ENCODE peak calls at places on chromosome 10, in ten cellular contexts. One of them, this sample, is unnamed.

GRCh38 chr10:84908491-84908890 is 580.1 kb downstream of the CCSER2 start:
- DNase-seq in HS-27A: no peak
- DNase-seq in A549: no peak
- DNase-seq in activated T-cell treated with anti-CD3 and anti-CD28 coated beads, Interleukin-2, amount 50 U/mL, for 72 hours: no peak
- DNase-seq in activated CD4-positive, alpha-beta T cell treated with anti-CD3 and anti-CD28 coated beads for 24 hours: no peak
- DNase-seq in CMK: no peak
- DNase-seq in GM23338: no peak
- DNase-seq in brain microvascular endothelial cell: no peak
- DNase-seq in activated naive CD8-positive, alpha-beta T cell treated with anti-CD3 and anti-CD28 coated beads, Interleukin-2, amount 50 U/mL, for 24 hours: no peak
- DNase-seq in thoracic aorta: no peak
- DNase-seq in this sample: no peak

GRCh38 chr10:102322914-102323313 is 72.6 kb upstream of the NFKB2 start:
- DNase-seq in HS-27A: no peak
- DNase-seq in A549: no peak
- DNase-seq in activated T-cell treated with anti-CD3 and anti-CD28 coated beads, Interleukin-2, amount 50 U/mL, for 72 hours: peak
- DNase-seq in activated CD4-positive, alpha-beta T cell treated with anti-CD3 and anti-CD28 coated beads for 24 hours: no peak
- DNase-seq in CMK: no peak
- DNase-seq in GM23338: no peak
- DNase-seq in brain microvascular endothelial cell: no peak
- DNase-seq in activated naive CD8-positive, alpha-beta T cell treated with anti-CD3 and anti-CD28 coated beads, Interleukin-2, amount 50 U/mL, for 24 hours: peak
- DNase-seq in thoracic aorta: no peak
- DNase-seq in this sample: no peak

GRCh38 chr10:96299383-96299782 is 4.9 kb upstream of the DNTT start:
- DNase-seq in HS-27A: no peak
- DNase-seq in A549: no peak
- DNase-seq in activated T-cell treated with anti-CD3 and anti-CD28 coated beads, Interleukin-2, amount 50 U/mL, for 72 hours: no peak
- DNase-seq in activated CD4-positive, alpha-beta T cell treated with anti-CD3 and anti-CD28 coated beads for 24 hours: no peak
- DNase-seq in CMK: no peak
- DNase-seq in GM23338: no peak
- DNase-seq in brain microvascular endothelial cell: no peak
- DNase-seq in activated naive CD8-positive, alpha-beta T cell treated with anti-CD3 and anti-CD28 coated beads, Interleukin-2, amount 50 U/mL, for 24 hours: no peak
- DNase-seq in thoracic aorta: no peak
- DNase-seq in this sample: no peak

GRCh38 chr10:95655571-95656290 is 780 bp downstream of the ALDH18A1 start:
- DNase-seq in HS-27A: no peak
- DNase-seq in A549: peak
- DNase-seq in activated T-cell treated with anti-CD3 and anti-CD28 coated beads, Interleukin-2, amount 50 U/mL, for 72 hours: peak
- DNase-seq in activated CD4-positive, alpha-beta T cell treated with anti-CD3 and anti-CD28 coated beads for 24 hours: peak
- DNase-seq in CMK: no peak
- DNase-seq in GM23338: peak
- DNase-seq in brain microvascular endothelial cell: peak
- DNase-seq in activated naive CD8-positive, alpha-beta T cell treated with anti-CD3 and anti-CD28 coated beads, Interleukin-2, amount 50 U/mL, for 24 hours: peak
- DNase-seq in thoracic aorta: no peak
- DNase-seq in this sample: peak

GRCh38 chr10:126294451-126294850 is 93.8 kb downstream of the ADAM12 start:
- DNase-seq in HS-27A: no peak
- DNase-seq in A549: no peak
- DNase-seq in activated T-cell treated with anti-CD3 and anti-CD28 coated beads, Interleukin-2, amount 50 U/mL, for 72 hours: no peak
- DNase-seq in activated CD4-positive, alpha-beta T cell treated with anti-CD3 and anti-CD28 coated beads for 24 hours: no peak
- DNase-seq in CMK: no peak
- DNase-seq in GM23338: no peak
- DNase-seq in brain microvascular endothelial cell: no peak
- DNase-seq in activated naive CD8-positive, alpha-beta T cell treated with anti-CD3 and anti-CD28 coated beads, Interleukin-2, amount 50 U/mL, for 24 hours: no peak
- DNase-seq in thoracic aorta: no peak
- DNase-seq in this sample: no peak

GRCh38 chr10:33209777-33210176 is 124.7 kb downstream of the NRP1 start:
- DNase-seq in HS-27A: no peak
- DNase-seq in A549: no peak
- DNase-seq in activated T-cell treated with anti-CD3 and anti-CD28 coated beads, Interleukin-2, amount 50 U/mL, for 72 hours: no peak
- DNase-seq in activated CD4-positive, alpha-beta T cell treated with anti-CD3 and anti-CD28 coated beads for 24 hours: no peak
- DNase-seq in CMK: no peak
- DNase-seq in GM23338: no peak
- DNase-seq in brain microvascular endothelial cell: no peak
- DNase-seq in activated naive CD8-positive, alpha-beta T cell treated with anti-CD3 and anti-CD28 coated beads, Interleukin-2, amount 50 U/mL, for 24 hours: no peak
- DNase-seq in thoracic aorta: no peak
- DNase-seq in this sample: no peak

GRCh38 chr10:52864459-52865106 is 92.0 kb upstream of the MBL2 start:
- DNase-seq in HS-27A: peak
- DNase-seq in A549: no peak
- DNase-seq in activated T-cell treated with anti-CD3 and anti-CD28 coated beads, Interleukin-2, amount 50 U/mL, for 72 hours: no peak
- DNase-seq in activated CD4-positive, alpha-beta T cell treated with anti-CD3 and anti-CD28 coated beads for 24 hours: no peak
- DNase-seq in CMK: no peak
- DNase-seq in GM23338: peak
- DNase-seq in brain microvascular endothelial cell: peak
- DNase-seq in activated naive CD8-positive, alpha-beta T cell treated with anti-CD3 and anti-CD28 coated beads, Interleukin-2, amount 50 U/mL, for 24 hours: no peak
- DNase-seq in thoracic aorta: no peak
- DNase-seq in this sample: peak

GRCh38 chr10:80204801-80205477 is 398 bp downstream of the ANXA11 start:
- DNase-seq in HS-27A: no peak
- DNase-seq in A549: no peak
- DNase-seq in activated T-cell treated with anti-CD3 and anti-CD28 coated beads, Interleukin-2, amount 50 U/mL, for 72 hours: peak
- DNase-seq in activated CD4-positive, alpha-beta T cell treated with anti-CD3 and anti-CD28 coated beads for 24 hours: no peak
- DNase-seq in CMK: no peak
- DNase-seq in GM23338: peak
- DNase-seq in brain microvascular endothelial cell: no peak
- DNase-seq in activated naive CD8-positive, alpha-beta T cell treated with anti-CD3 and anti-CD28 coated beads, Interleukin-2, amount 50 U/mL, for 24 hours: peak
- DNase-seq in thoracic aorta: no peak
- DNase-seq in this sample: no peak

GRCh38 chr10:35352508-35352907 is 16.2 kb downstream of the CCNY start:
- DNase-seq in HS-27A: no peak
- DNase-seq in A549: no peak
- DNase-seq in activated T-cell treated with anti-CD3 and anti-CD28 coated beads, Interleukin-2, amount 50 U/mL, for 72 hours: peak
- DNase-seq in activated CD4-positive, alpha-beta T cell treated with anti-CD3 and anti-CD28 coated beads for 24 hours: no peak
- DNase-seq in CMK: no peak
- DNase-seq in GM23338: no peak
- DNase-seq in brain microvascular endothelial cell: no peak
- DNase-seq in activated naive CD8-positive, alpha-beta T cell treated with anti-CD3 and anti-CD28 coated beads, Interleukin-2, amount 50 U/mL, for 24 hours: no peak
- DNase-seq in thoracic aorta: no peak
- DNase-seq in this sample: no peak

GRCh38 chr10:24448351-24449009 is 239.5 kb downstream of the KIAA1217 start:
- DNase-seq in HS-27A: no peak
- DNase-seq in A549: no peak
- DNase-seq in activated T-cell treated with anti-CD3 and anti-CD28 coated beads, Interleukin-2, amount 50 U/mL, for 72 hours: no peak
- DNase-seq in activated CD4-positive, alpha-beta T cell treated with anti-CD3 and anti-CD28 coated beads for 24 hours: no peak
- DNase-seq in CMK: no peak
- DNase-seq in GM23338: no peak
- DNase-seq in brain microvascular endothelial cell: no peak
- DNase-seq in activated naive CD8-positive, alpha-beta T cell treated with anti-CD3 and anti-CD28 coated beads, Interleukin-2, amount 50 U/mL, for 24 hours: no peak
- DNase-seq in thoracic aorta: no peak
- DNase-seq in this sample: no peak

GRCh38 chr10:29256019-29256418 is 32.9 kb upstream of the LYZL1 start:
- DNase-seq in HS-27A: no peak
- DNase-seq in A549: no peak
- DNase-seq in activated T-cell treated with anti-CD3 and anti-CD28 coated beads, Interleukin-2, amount 50 U/mL, for 72 hours: no peak
- DNase-seq in activated CD4-positive, alpha-beta T cell treated with anti-CD3 and anti-CD28 coated beads for 24 hours: no peak
- DNase-seq in CMK: no peak
- DNase-seq in GM23338: no peak
- DNase-seq in brain microvascular endothelial cell: no peak
- DNase-seq in activated naive CD8-positive, alpha-beta T cell treated with anti-CD3 and anti-CD28 coated beads, Interleukin-2, amount 50 U/mL, for 24 hours: no peak
- DNase-seq in thoracic aorta: no peak
- DNase-seq in this sample: no peak

GRCh38 chr10:35195361-35196306 is 69.0 kb downstream of the CREM start:
- DNase-seq in HS-27A: peak
- DNase-seq in A549: peak
- DNase-seq in activated T-cell treated with anti-CD3 and anti-CD28 coated beads, Interleukin-2, amount 50 U/mL, for 72 hours: peak
- DNase-seq in activated CD4-positive, alpha-beta T cell treated with anti-CD3 and anti-CD28 coated beads for 24 hours: peak
- DNase-seq in CMK: peak
- DNase-seq in GM23338: peak
- DNase-seq in brain microvascular endothelial cell: peak
- DNase-seq in activated naive CD8-positive, alpha-beta T cell treated with anti-CD3 and anti-CD28 coated beads, Interleukin-2, amount 50 U/mL, for 24 hours: peak
- DNase-seq in thoracic aorta: peak
- DNase-seq in this sample: peak

GRCh38 chr10:4725917-4726606 is 99.9 kb upstream of the AKR1E2 start:
- DNase-seq in HS-27A: peak
- DNase-seq in A549: peak
- DNase-seq in activated T-cell treated with anti-CD3 and anti-CD28 coated beads, Interleukin-2, amount 50 U/mL, for 72 hours: no peak
- DNase-seq in activated CD4-positive, alpha-beta T cell treated with anti-CD3 and anti-CD28 coated beads for 24 hours: no peak
- DNase-seq in CMK: no peak
- DNase-seq in GM23338: no peak
- DNase-seq in brain microvascular endothelial cell: no peak
- DNase-seq in activated naive CD8-positive, alpha-beta T cell treated with anti-CD3 and anti-CD28 coated beads, Interleukin-2, amount 50 U/mL, for 24 hours: no peak
- DNase-seq in thoracic aorta: no peak
- DNase-seq in this sample: no peak

GRCh38 chr10:124740374-124741280 is 3.6 kb downstream of the FAM53B start:
- DNase-seq in HS-27A: no peak
- DNase-seq in A549: no peak
- DNase-seq in activated T-cell treated with anti-CD3 and anti-CD28 coated beads, Interleukin-2, amount 50 U/mL, for 72 hours: no peak
- DNase-seq in activated CD4-positive, alpha-beta T cell treated with anti-CD3 and anti-CD28 coated beads for 24 hours: no peak
- DNase-seq in CMK: no peak
- DNase-seq in GM23338: peak
- DNase-seq in brain microvascular endothelial cell: no peak
- DNase-seq in activated naive CD8-positive, alpha-beta T cell treated with anti-CD3 and anti-CD28 coated beads, Interleukin-2, amount 50 U/mL, for 24 hours: no peak
- DNase-seq in thoracic aorta: no peak
- DNase-seq in this sample: peak

GRCh38 chr10:4053940-4054339 is 268.9 kb upstream of the KLF6 start:
- DNase-seq in HS-27A: no peak
- DNase-seq in A549: no peak
- DNase-seq in activated T-cell treated with anti-CD3 and anti-CD28 coated beads, Interleukin-2, amount 50 U/mL, for 72 hours: no peak
- DNase-seq in activated CD4-positive, alpha-beta T cell treated with anti-CD3 and anti-CD28 coated beads for 24 hours: no peak
- DNase-seq in CMK: no peak
- DNase-seq in GM23338: no peak
- DNase-seq in brain microvascular endothelial cell: no peak
- DNase-seq in activated naive CD8-positive, alpha-beta T cell treated with anti-CD3 and anti-CD28 coated beads, Interleukin-2, amount 50 U/mL, for 24 hours: no peak
- DNase-seq in thoracic aorta: no peak
- DNase-seq in this sample: no peak

GRCh38 chr10:111146025-111146640 is 69.3 kb downstream of the ADRA2A start:
- DNase-seq in HS-27A: no peak
- DNase-seq in A549: no peak
- DNase-seq in activated T-cell treated with anti-CD3 and anti-CD28 coated beads, Interleukin-2, amount 50 U/mL, for 72 hours: no peak
- DNase-seq in activated CD4-positive, alpha-beta T cell treated with anti-CD3 and anti-CD28 coated beads for 24 hours: no peak
- DNase-seq in CMK: peak
- DNase-seq in GM23338: no peak
- DNase-seq in brain microvascular endothelial cell: no peak
- DNase-seq in activated naive CD8-positive, alpha-beta T cell treated with anti-CD3 and anti-CD28 coated beads, Interleukin-2, amount 50 U/mL, for 24 hours: no peak
- DNase-seq in thoracic aorta: no peak
- DNase-seq in this sample: no peak

GRCh38 chr10:114779803-114780609 is 41.6 kb upstream of the FHIP2A start:
- DNase-seq in HS-27A: peak
- DNase-seq in A549: peak
- DNase-seq in activated T-cell treated with anti-CD3 and anti-CD28 coated beads, Interleukin-2, amount 50 U/mL, for 72 hours: no peak
- DNase-seq in activated CD4-positive, alpha-beta T cell treated with anti-CD3 and anti-CD28 coated beads for 24 hours: no peak
- DNase-seq in CMK: no peak
- DNase-seq in GM23338: no peak
- DNase-seq in brain microvascular endothelial cell: peak
- DNase-seq in activated naive CD8-positive, alpha-beta T cell treated with anti-CD3 and anti-CD28 coated beads, Interleukin-2, amount 50 U/mL, for 24 hours: no peak
- DNase-seq in thoracic aorta: no peak
- DNase-seq in this sample: no peak

GRCh38 chr10:70829543-70829942 is 13.8 kb downstream of the SGPL1 start:
- DNase-seq in HS-27A: no peak
- DNase-seq in A549: no peak
- DNase-seq in activated T-cell treated with anti-CD3 and anti-CD28 coated beads, Interleukin-2, amount 50 U/mL, for 72 hours: no peak
- DNase-seq in activated CD4-positive, alpha-beta T cell treated with anti-CD3 and anti-CD28 coated beads for 24 hours: no peak
- DNase-seq in CMK: no peak
- DNase-seq in GM23338: no peak
- DNase-seq in brain microvascular endothelial cell: no peak
- DNase-seq in activated naive CD8-positive, alpha-beta T cell treated with anti-CD3 and anti-CD28 coated beads, Interleukin-2, amount 50 U/mL, for 24 hours: no peak
- DNase-seq in thoracic aorta: no peak
- DNase-seq in this sample: no peak

GRCh38 chr10:74593470-74593869 is 232.9 kb upstream of the KAT6B start:
- DNase-seq in HS-27A: no peak
- DNase-seq in A549: no peak
- DNase-seq in activated T-cell treated with anti-CD3 and anti-CD28 coated beads, Interleukin-2, amount 50 U/mL, for 72 hours: no peak
- DNase-seq in activated CD4-positive, alpha-beta T cell treated with anti-CD3 and anti-CD28 coated beads for 24 hours: no peak
- DNase-seq in CMK: no peak
- DNase-seq in GM23338: no peak
- DNase-seq in brain microvascular endothelial cell: peak
- DNase-seq in activated naive CD8-positive, alpha-beta T cell treated with anti-CD3 and anti-CD28 coated beads, Interleukin-2, amount 50 U/mL, for 24 hours: no peak
- DNase-seq in thoracic aorta: no peak
- DNase-seq in this sample: no peak

GRCh38 chr10:16891375-16892313 is 74.4 kb upstream of the RSU1 start:
- DNase-seq in HS-27A: no peak
- DNase-seq in A549: no peak
- DNase-seq in activated T-cell treated with anti-CD3 and anti-CD28 coated beads, Interleukin-2, amount 50 U/mL, for 72 hours: peak
- DNase-seq in activated CD4-positive, alpha-beta T cell treated with anti-CD3 and anti-CD28 coated beads for 24 hours: peak
- DNase-seq in CMK: no peak
- DNase-seq in GM23338: peak
- DNase-seq in brain microvascular endothelial cell: peak
- DNase-seq in activated naive CD8-positive, alpha-beta T cell treated with anti-CD3 and anti-CD28 coated beads, Interleukin-2, amount 50 U/mL, for 24 hours: peak
- DNase-seq in thoracic aorta: no peak
- DNase-seq in this sample: peak

GRCh38 chr10:107054469-107055156 is 109.9 kb downstream of the SORCS1 start:
- DNase-seq in HS-27A: no peak
- DNase-seq in A549: no peak
- DNase-seq in activated T-cell treated with anti-CD3 and anti-CD28 coated beads, Interleukin-2, amount 50 U/mL, for 72 hours: no peak
- DNase-seq in activated CD4-positive, alpha-beta T cell treated with anti-CD3 and anti-CD28 coated beads for 24 hours: no peak
- DNase-seq in CMK: no peak
- DNase-seq in GM23338: no peak
- DNase-seq in brain microvascular endothelial cell: no peak
- DNase-seq in activated naive CD8-positive, alpha-beta T cell treated with anti-CD3 and anti-CD28 coated beads, Interleukin-2, amount 50 U/mL, for 24 hours: no peak
- DNase-seq in thoracic aorta: no peak
- DNase-seq in this sample: no peak

GRCh38 chr10:85137253-85137652 is 808.9 kb downstream of the CCSER2 start:
- DNase-seq in HS-27A: no peak
- DNase-seq in A549: no peak
- DNase-seq in activated T-cell treated with anti-CD3 and anti-CD28 coated beads, Interleukin-2, amount 50 U/mL, for 72 hours: no peak
- DNase-seq in activated CD4-positive, alpha-beta T cell treated with anti-CD3 and anti-CD28 coated beads for 24 hours: no peak
- DNase-seq in CMK: no peak
- DNase-seq in GM23338: no peak
- DNase-seq in brain microvascular endothelial cell: no peak
- DNase-seq in activated naive CD8-positive, alpha-beta T cell treated with anti-CD3 and anti-CD28 coated beads, Interleukin-2, amount 50 U/mL, for 24 hours: no peak
- DNase-seq in thoracic aorta: no peak
- DNase-seq in this sample: no peak

GRCh38 chr10:7788640-7789335 is 811 bp downstream of the ATP5F1C start:
- DNase-seq in HS-27A: no peak
- DNase-seq in A549: no peak
- DNase-seq in activated T-cell treated with anti-CD3 and anti-CD28 coated beads, Interleukin-2, amount 50 U/mL, for 72 hours: no peak
- DNase-seq in activated CD4-positive, alpha-beta T cell treated with anti-CD3 and anti-CD28 coated beads for 24 hours: no peak
- DNase-seq in CMK: no peak
- DNase-seq in GM23338: peak
- DNase-seq in brain microvascular endothelial cell: no peak
- DNase-seq in activated naive CD8-positive, alpha-beta T cell treated with anti-CD3 and anti-CD28 coated beads, Interleukin-2, amount 50 U/mL, for 24 hours: no peak
- DNase-seq in thoracic aorta: no peak
- DNase-seq in this sample: no peak

GRCh38 chr10:95896066-95896850 is 11.5 kb upstream of the CC2D2B start:
- DNase-seq in HS-27A: no peak
- DNase-seq in A549: no peak
- DNase-seq in activated T-cell treated with anti-CD3 and anti-CD28 coated beads, Interleukin-2, amount 50 U/mL, for 72 hours: no peak
- DNase-seq in activated CD4-positive, alpha-beta T cell treated with anti-CD3 and anti-CD28 coated beads for 24 hours: no peak
- DNase-seq in CMK: no peak
- DNase-seq in GM23338: no peak
- DNase-seq in brain microvascular endothelial cell: no peak
- DNase-seq in activated naive CD8-positive, alpha-beta T cell treated with anti-CD3 and anti-CD28 coated beads, Interleukin-2, amount 50 U/mL, for 24 hours: no peak
- DNase-seq in thoracic aorta: no peak
- DNase-seq in this sample: no peak

GRCh38 chr10:96655577-96656213 is 64.6 kb downstream of the PIK3AP1 start:
- DNase-seq in HS-27A: no peak
- DNase-seq in A549: no peak
- DNase-seq in activated T-cell treated with anti-CD3 and anti-CD28 coated beads, Interleukin-2, amount 50 U/mL, for 72 hours: no peak
- DNase-seq in activated CD4-positive, alpha-beta T cell treated with anti-CD3 and anti-CD28 coated beads for 24 hours: no peak
- DNase-seq in CMK: no peak
- DNase-seq in GM23338: no peak
- DNase-seq in brain microvascular endothelial cell: no peak
- DNase-seq in activated naive CD8-positive, alpha-beta T cell treated with anti-CD3 and anti-CD28 coated beads, Interleukin-2, amount 50 U/mL, for 24 hours: no peak
- DNase-seq in thoracic aorta: no peak
- DNase-seq in this sample: no peak

GRCh38 chr10:78173360-78174020 is 139.8 kb downstream of the RPS24 start:
- DNase-seq in HS-27A: no peak
- DNase-seq in A549: no peak
- DNase-seq in activated T-cell treated with anti-CD3 and anti-CD28 coated beads, Interleukin-2, amount 50 U/mL, for 72 hours: no peak
- DNase-seq in activated CD4-positive, alpha-beta T cell treated with anti-CD3 and anti-CD28 coated beads for 24 hours: no peak
- DNase-seq in CMK: no peak
- DNase-seq in GM23338: no peak
- DNase-seq in brain microvascular endothelial cell: no peak
- DNase-seq in activated naive CD8-positive, alpha-beta T cell treated with anti-CD3 and anti-CD28 coated beads, Interleukin-2, amount 50 U/mL, for 24 hours: no peak
- DNase-seq in thoracic aorta: no peak
- DNase-seq in this sample: no peak

GRCh38 chr10:127347202-127347959 is 151.0 kb upstream of the INSYN2A start:
- DNase-seq in HS-27A: no peak
- DNase-seq in A549: no peak
- DNase-seq in activated T-cell treated with anti-CD3 and anti-CD28 coated beads, Interleukin-2, amount 50 U/mL, for 72 hours: no peak
- DNase-seq in activated CD4-positive, alpha-beta T cell treated with anti-CD3 and anti-CD28 coated beads for 24 hours: no peak
- DNase-seq in CMK: no peak
- DNase-seq in GM23338: no peak
- DNase-seq in brain microvascular endothelial cell: no peak
- DNase-seq in activated naive CD8-positive, alpha-beta T cell treated with anti-CD3 and anti-CD28 coated beads, Interleukin-2, amount 50 U/mL, for 24 hours: no peak
- DNase-seq in thoracic aorta: no peak
- DNase-seq in this sample: no peak

GRCh38 chr10:5860039-5860438 is 29.7 kb downstream of the ANKRD16 start:
- DNase-seq in HS-27A: no peak
- DNase-seq in A549: no peak
- DNase-seq in activated T-cell treated with anti-CD3 and anti-CD28 coated beads, Interleukin-2, amount 50 U/mL, for 72 hours: no peak
- DNase-seq in activated CD4-positive, alpha-beta T cell treated with anti-CD3 and anti-CD28 coated beads for 24 hours: no peak
- DNase-seq in CMK: no peak
- DNase-seq in GM23338: no peak
- DNase-seq in brain microvascular endothelial cell: no peak
- DNase-seq in activated naive CD8-positive, alpha-beta T cell treated with anti-CD3 and anti-CD28 coated beads, Interleukin-2, amount 50 U/mL, for 24 hours: no peak
- DNase-seq in thoracic aorta: no peak
- DNase-seq in this sample: no peak